ENCODE peak calls at places on chromosomes 16 and 17, in ten cellular contexts. One of them, this sample, is unnamed.

GRCh38 chr16:65547799-65548446 is 426.1 kb upstream of the CDH11 start:
- DNase-seq in AG10803: peak; percentile 100
- DNase-seq in GM03348: peak; percentile 87
- DNase-seq in HCT116: no peak
- DNase-seq in SHP77 treated with DMSO at 0.1 percent for 48 hours: no peak
- DNase-seq in NCI-H524 treated with DMSO at 0.1 percent for 48 hours: no peak
- DNase-seq in EL: peak; percentile 88
- DNase-seq in progenitor cell of endocrine pancreas: no peak
- DNase-seq in LoVo: no peak
- DNase-seq in stimulated activated naive CD8-positive, alpha-beta T cell treated with anti-CD3 and anti-CD28 coated beads, Interleukin-15, Interleukin-2, amounts not matched to agents 100 U/mL and 50 U/mL, for 24 hours: no peak
- DNase-seq in this sample: no peak

GRCh38 chr17:2023692-2024571 is 1.2 kb downstream of the RTN4RL1 start:
- DNase-seq in AG10803: peak; percentile 43
- DNase-seq in GM03348: peak; percentile 42
- DNase-seq in HCT116: peak; percentile 59
- DNase-seq in SHP77 treated with DMSO at 0.1 percent for 48 hours: no peak
- DNase-seq in NCI-H524 treated with DMSO at 0.1 percent for 48 hours: peak; percentile 41
- DNase-seq in EL: peak; percentile 44
- DNase-seq in progenitor cell of endocrine pancreas: peak; percentile 64
- DNase-seq in LoVo: no peak
- DNase-seq in stimulated activated naive CD8-positive, alpha-beta T cell treated with anti-CD3 and anti-CD28 coated beads, Interleukin-15, Interleukin-2, amounts not matched to agents 100 U/mL and 50 U/mL, for 24 hours: no peak
- DNase-seq in this sample: peak; percentile 31

GRCh38 chr17:2337811-2338657 is 733 bp downstream of the SGSM2 start:
- DNase-seq in AG10803: peak; percentile 43
- DNase-seq in GM03348: peak; percentile 93
- DNase-seq in HCT116: no peak
- DNase-seq in SHP77 treated with DMSO at 0.1 percent for 48 hours: peak; percentile 11
- DNase-seq in NCI-H524 treated with DMSO at 0.1 percent for 48 hours: no peak
- DNase-seq in EL: peak; percentile 70
- DNase-seq in progenitor cell of endocrine pancreas: peak; percentile 53
- DNase-seq in LoVo: peak; percentile 61
- DNase-seq in stimulated activated naive CD8-positive, alpha-beta T cell treated with anti-CD3 and anti-CD28 coated beads, Interleukin-15, Interleukin-2, amounts not matched to agents 100 U/mL and 50 U/mL, for 24 hours: peak; percentile 69
- DNase-seq in this sample: no peak

GRCh38 chr17:58632324-58633314 is 59.2 kb downstream of the TEX14 start:
- DNase-seq in AG10803: no peak
- DNase-seq in GM03348: no peak
- DNase-seq in HCT116: no peak
- DNase-seq in SHP77 treated with DMSO at 0.1 percent for 48 hours: no peak
- DNase-seq in NCI-H524 treated with DMSO at 0.1 percent for 48 hours: no peak
- DNase-seq in EL: no peak
- DNase-seq in progenitor cell of endocrine pancreas: no peak
- DNase-seq in LoVo: no peak
- DNase-seq in stimulated activated naive CD8-positive, alpha-beta T cell treated with anti-CD3 and anti-CD28 coated beads, Interleukin-15, Interleukin-2, amounts not matched to agents 100 U/mL and 50 U/mL, for 24 hours: no peak
- DNase-seq in this sample: no peak

GRCh38 chr16:1723450-1724147 is 17.6 kb downstream of the MAPK8IP3 start:
- DNase-seq in AG10803: peak; percentile 22
- DNase-seq in GM03348: peak; percentile 75
- DNase-seq in HCT116: no peak
- DNase-seq in SHP77 treated with DMSO at 0.1 percent for 48 hours: no peak
- DNase-seq in NCI-H524 treated with DMSO at 0.1 percent for 48 hours: no peak
- DNase-seq in EL: peak; percentile 38
- DNase-seq in progenitor cell of endocrine pancreas: no peak
- DNase-seq in LoVo: peak; percentile 32
- DNase-seq in stimulated activated naive CD8-positive, alpha-beta T cell treated with anti-CD3 and anti-CD28 coated beads, Interleukin-15, Interleukin-2, amounts not matched to agents 100 U/mL and 50 U/mL, for 24 hours: peak; percentile 55
- DNase-seq in this sample: no peak

GRCh38 chr17:4679652-4680051 is 24.3 kb downstream of the PELP1 start:
- DNase-seq in AG10803: peak; percentile 24
- DNase-seq in GM03348: peak; percentile 39
- DNase-seq in HCT116: peak; percentile 32
- DNase-seq in SHP77 treated with DMSO at 0.1 percent for 48 hours: no peak
- DNase-seq in NCI-H524 treated with DMSO at 0.1 percent for 48 hours: no peak
- DNase-seq in EL: peak; percentile 74
- DNase-seq in progenitor cell of endocrine pancreas: no peak
- DNase-seq in LoVo: no peak
- DNase-seq in stimulated activated naive CD8-positive, alpha-beta T cell treated with anti-CD3 and anti-CD28 coated beads, Interleukin-15, Interleukin-2, amounts not matched to agents 100 U/mL and 50 U/mL, for 24 hours: no peak
- DNase-seq in this sample: no peak

GRCh38 chr17:15231851-15232516 is 33.1 kb downstream of the PMP22 start:
- DNase-seq in AG10803: no peak
- DNase-seq in GM03348: no peak
- DNase-seq in HCT116: no peak
- DNase-seq in SHP77 treated with DMSO at 0.1 percent for 48 hours: no peak
- DNase-seq in NCI-H524 treated with DMSO at 0.1 percent for 48 hours: no peak
- DNase-seq in EL: no peak
- DNase-seq in progenitor cell of endocrine pancreas: no peak
- DNase-seq in LoVo: no peak
- DNase-seq in stimulated activated naive CD8-positive, alpha-beta T cell treated with anti-CD3 and anti-CD28 coated beads, Interleukin-15, Interleukin-2, amounts not matched to agents 100 U/mL and 50 U/mL, for 24 hours: no peak
- DNase-seq in this sample: no peak

GRCh38 chr17:44110823-44111633 is 12.4 kb downstream of the HDAC5 start:
- DNase-seq in AG10803: peak; percentile 92
- DNase-seq in GM03348: peak; percentile 94
- DNase-seq in HCT116: no peak
- DNase-seq in SHP77 treated with DMSO at 0.1 percent for 48 hours: peak; percentile 94
- DNase-seq in NCI-H524 treated with DMSO at 0.1 percent for 48 hours: peak; percentile 87
- DNase-seq in EL: peak; percentile 90
- DNase-seq in progenitor cell of endocrine pancreas: no peak
- DNase-seq in LoVo: no peak
- DNase-seq in stimulated activated naive CD8-positive, alpha-beta T cell treated with anti-CD3 and anti-CD28 coated beads, Interleukin-15, Interleukin-2, amounts not matched to agents 100 U/mL and 50 U/mL, for 24 hours: peak; percentile 81
- DNase-seq in this sample: peak; percentile 68

GRCh38 chr16:82699711-82700495 is 73.1 kb downstream of the CDH13 start:
- DNase-seq in AG10803: peak; percentile 92
- DNase-seq in GM03348: peak; percentile 70
- DNase-seq in HCT116: no peak
- DNase-seq in SHP77 treated with DMSO at 0.1 percent for 48 hours: no peak
- DNase-seq in NCI-H524 treated with DMSO at 0.1 percent for 48 hours: no peak
- DNase-seq in EL: peak; percentile 85
- DNase-seq in progenitor cell of endocrine pancreas: no peak
- DNase-seq in LoVo: peak; percentile 34
- DNase-seq in stimulated activated naive CD8-positive, alpha-beta T cell treated with anti-CD3 and anti-CD28 coated beads, Interleukin-15, Interleukin-2, amounts not matched to agents 100 U/mL and 50 U/mL, for 24 hours: no peak
- DNase-seq in this sample: peak; percentile 96

GRCh38 chr16:2822158-2822495 is 5.1 kb downstream of the PRSS21 start:
- DNase-seq in AG10803: no peak
- DNase-seq in GM03348: no peak
- DNase-seq in HCT116: no peak
- DNase-seq in SHP77 treated with DMSO at 0.1 percent for 48 hours: no peak
- DNase-seq in NCI-H524 treated with DMSO at 0.1 percent for 48 hours: no peak
- DNase-seq in EL: no peak
- DNase-seq in progenitor cell of endocrine pancreas: no peak
- DNase-seq in LoVo: no peak
- DNase-seq in stimulated activated naive CD8-positive, alpha-beta T cell treated with anti-CD3 and anti-CD28 coated beads, Interleukin-15, Interleukin-2, amounts not matched to agents 100 U/mL and 50 U/mL, for 24 hours: no peak
- DNase-seq in this sample: no peak

GRCh38 chr16:85275533-85276249 is 163.4 kb upstream of the CIBAR2 start:
- DNase-seq in AG10803: peak; percentile 34
- DNase-seq in GM03348: peak; percentile 93
- DNase-seq in HCT116: peak; percentile 19
- DNase-seq in SHP77 treated with DMSO at 0.1 percent for 48 hours: peak; percentile 62
- DNase-seq in NCI-H524 treated with DMSO at 0.1 percent for 48 hours: peak; percentile 51
- DNase-seq in EL: peak; percentile 54
- DNase-seq in progenitor cell of endocrine pancreas: peak; percentile 82
- DNase-seq in LoVo: peak; percentile 33
- DNase-seq in stimulated activated naive CD8-positive, alpha-beta T cell treated with anti-CD3 and anti-CD28 coated beads, Interleukin-15, Interleukin-2, amounts not matched to agents 100 U/mL and 50 U/mL, for 24 hours: peak; percentile 87
- DNase-seq in this sample: peak; percentile 54

GRCh38 chr17:69512946-69513345 is 98.4 kb downstream of the MAP2K6 start:
- DNase-seq in AG10803: no peak
- DNase-seq in GM03348: no peak
- DNase-seq in HCT116: no peak
- DNase-seq in SHP77 treated with DMSO at 0.1 percent for 48 hours: no peak
- DNase-seq in NCI-H524 treated with DMSO at 0.1 percent for 48 hours: no peak
- DNase-seq in EL: no peak
- DNase-seq in progenitor cell of endocrine pancreas: no peak
- DNase-seq in LoVo: no peak
- DNase-seq in stimulated activated naive CD8-positive, alpha-beta T cell treated with anti-CD3 and anti-CD28 coated beads, Interleukin-15, Interleukin-2, amounts not matched to agents 100 U/mL and 50 U/mL, for 24 hours: no peak
- DNase-seq in this sample: no peak

GRCh38 chr16:57985204-57986121 is 14.5 kb upstream of the CNGB1 start:
- DNase-seq in AG10803: no peak
- DNase-seq in GM03348: no peak
- DNase-seq in HCT116: no peak
- DNase-seq in SHP77 treated with DMSO at 0.1 percent for 48 hours: no peak
- DNase-seq in NCI-H524 treated with DMSO at 0.1 percent for 48 hours: no peak
- DNase-seq in EL: no peak
- DNase-seq in progenitor cell of endocrine pancreas: no peak
- DNase-seq in LoVo: no peak
- DNase-seq in stimulated activated naive CD8-positive, alpha-beta T cell treated with anti-CD3 and anti-CD28 coated beads, Interleukin-15, Interleukin-2, amounts not matched to agents 100 U/mL and 50 U/mL, for 24 hours: peak; percentile 27
- DNase-seq in this sample: no peak

GRCh38 chr17:57293077-57293476 is 36.8 kb downstream of the MSI2 start:
- DNase-seq in AG10803: no peak
- DNase-seq in GM03348: no peak
- DNase-seq in HCT116: peak; percentile 68
- DNase-seq in SHP77 treated with DMSO at 0.1 percent for 48 hours: no peak
- DNase-seq in NCI-H524 treated with DMSO at 0.1 percent for 48 hours: no peak
- DNase-seq in EL: peak; percentile 84
- DNase-seq in progenitor cell of endocrine pancreas: no peak
- DNase-seq in LoVo: peak; percentile 54
- DNase-seq in stimulated activated naive CD8-positive, alpha-beta T cell treated with anti-CD3 and anti-CD28 coated beads, Interleukin-15, Interleukin-2, amounts not matched to agents 100 U/mL and 50 U/mL, for 24 hours: no peak
- DNase-seq in this sample: no peak

This sample was measured in dermis microvascular lymphatic vessel endothelial cell.